ENCODE peak calls at places on chromosomes 3 and 15, in ten cellular contexts. V is sciatic nerve; A is activated T-cell treated with anti-CD3 and anti-CD28 coated beads, Interleukin-2, amount 50 U/mL, for 72 hours; Z is activated CD4-positive, CD25-positive, alpha-beta regulatory T cell treated with anti-CD3 and anti-CD28 coated beads, Interleukin-2, amount 50 U/mL, for 24 hours; U is upper lobe of left lung; O is activated naive CD8-positive, alpha-beta T cell treated with anti-CD3 and anti-CD28 coated beads, Interleukin-2, amount 50 U/mL, for 24 hours; T is naive thymus-derived CD4-positive, alpha-beta T cell; B is naive thymus-derived CD8-positive, alpha-beta T cell; L is T-cell; D is natural killer cell. M is an unnamed sample.

GRCh38 chr3:151639096-151639740 is 94.5 kb upstream of the AADACL2 start:
- ATAC-seq in B (no peak), V (peak; percentile 46), O (no peak), L (no peak), A (no peak), D (no peak), T (no peak), U (no peak), Z (no peak), M (no peak)

GRCh38 chr3:32118215-32118614 is 11.8 kb downstream of the GPD1L start:
- ATAC-seq in U (no peak), O (no peak), V (no peak), B (no peak), T (no peak), D (no peak), Z (no peak), A (no peak), L (no peak), M (no peak)

GRCh38 chr3:169173231-169173630 is 490.3 kb downstream of the MECOM start:
- ATAC-seq in D (no peak), O (no peak), T (no peak), U (no peak), B (no peak), A (no peak), Z (no peak), L (no peak), V (peak; percentile 44), M (no peak)

GRCh38 chr3:100971776-100972175 is 21.4 kb downstream of the ABI3BP start:
- ATAC-seq in A (no peak), V (no peak), L (no peak), O (no peak), B (no peak), D (no peak), T (no peak), U (no peak), Z (no peak), M (no peak)

GRCh38 chr3:29313074-29313473 is 32.2 kb downstream of the RBMS3 start:
- ATAC-seq in A (no peak), B (no peak), Z (no peak), V (peak; percentile 38), O (no peak), D (no peak), L (no peak), U (no peak), T (no peak), M (no peak)

GRCh38 chr3:11250902-11251806 is 21.0 kb upstream of the ATG7 start:
- ATAC-seq in T (peak; percentile 22), B (peak; percentile 23), A (peak; percentile 87), Z (peak; percentile 71), V (peak; percentile 36), U (no peak), D (no peak), O (peak; percentile 63), L (peak; percentile 53), M (peak; percentile 88)

GRCh38 chr3:179927191-179927590 is 109.5 kb downstream of the PEX5L start:
- ATAC-seq in A (no peak), B (no peak), L (no peak), V (no peak), Z (no peak), O (no peak), T (no peak), U (no peak), D (no peak), M (no peak)

GRCh38 chr15:47644713-47645112 is 72.6 kb upstream of the SEMA6D start:
- ATAC-seq in A (no peak), Z (no peak), B (no peak), D (no peak), O (peak; percentile 68), T (no peak), L (no peak), U (no peak), V (no peak), M (no peak)

GRCh38 chr3:125389282-125389681 is 14.2 kb upstream of the ZNF148 start:
- ATAC-seq in O (no peak), V (no peak), B (no peak), D (no peak), Z (no peak), U (no peak), L (no peak), A (no peak), T (no peak), M (no peak)

GRCh38 chr3:193869221-193870201 is 266.4 kb upstream of the HES1 start:
- ATAC-seq in T (peak; percentile 67), A (peak; percentile 73), O (peak; percentile 83), B (no peak), D (peak; percentile 18), L (peak; percentile 24), U (peak; percentile 78), Z (peak; percentile 25), V (peak; percentile 83), M (peak; percentile 65)

GRCh38 chr15:62578548-62578947 is 413.5 kb upstream of the C2CD4B start:
- ATAC-seq in D (no peak), A (no peak), V (no peak), U (no peak), Z (no peak), T (no peak), B (no peak), L (no peak), O (no peak), M (no peak)

GRCh38 chr15:58521293-58521991 is 89.7 kb downstream of the LIPC start:
- ATAC-seq in V (peak; percentile 33), L (no peak), B (no peak), Z (no peak), D (no peak), U (peak; percentile 84), T (peak; percentile 62), A (no peak), O (no peak), M (no peak)

GRCh38 chr3:43505351-43505750 is 116.5 kb downstream of the ANO10 start:
- ATAC-seq in D (no peak), U (no peak), O (peak; percentile 95), Z (peak; percentile 96), V (no peak), B (peak; percentile 84), L (peak; percentile 51), T (peak; percentile 22), A (peak; percentile 90), M (peak; percentile 93)

GRCh38 chr15:97691799-97692198 is 268.7 kb upstream of the ARRDC4 start:
- ATAC-seq in Z (no peak), V (no peak), L (no peak), B (no peak), D (no peak), A (peak; percentile 19), U (peak; percentile 32), T (no peak), O (no peak), M (no peak)

GRCh38 chr3:55484741-55485207 is 2.3 kb downstream of the WNT5A start:
- ATAC-seq in U (peak; percentile 6), A (peak; percentile 3), B (no peak), O (no peak), T (no peak), V (peak; percentile 14), Z (no peak), D (no peak), L (no peak), M (no peak)

GRCh38 chr3:37992271-37993066 is 1.9 kb downstream of the VILL start:
- ATAC-seq in L (no peak), Z (no peak), B (no peak), V (no peak), O (no peak), T (no peak), U (no peak), D (no peak), A (no peak), M (no peak)

GRCh38 chr3:108412351-108412750 is 98.0 kb downstream of the MYH15 start:
- ATAC-seq in B (no peak), T (no peak), O (no peak), Z (no peak), V (no peak), L (no peak), U (no peak), A (no peak), D (no peak), M (no peak)

GRCh38 chr3:143067201-143067600 is 52.4 kb upstream of the CHST2 start:
- ATAC-seq in U (no peak), Z (no peak), V (no peak), D (no peak), L (no peak), A (no peak), O (no peak), T (no peak), B (no peak), M (no peak)

GRCh38 chr15:41949400-41950126 is 22.8 kb downstream of the EHD4 start:
- ATAC-seq in L (no peak), O (no peak), B (no peak), A (no peak), D (no peak), Z (no peak), V (peak; percentile 33), T (no peak), U (no peak), M (no peak)

GRCh38 chr3:49791571-49791970 is 5.2 kb upstream of the IP6K1 start:
- ATAC-seq in L (no peak), D (no peak), A (no peak), Z (no peak), U (no peak), O (no peak), T (no peak), V (no peak), B (no peak), M (no peak)

GRCh38 chr3:101802179-101802578 is 23.2 kb downstream of the NXPE3 start:
- ATAC-seq in U (no peak), O (no peak), D (no peak), L (no peak), T (no peak), A (no peak), B (no peak), V (no peak), Z (no peak), M (no peak)

GRCh38 chr15:65712415-65712814 is 79.7 kb downstream of the DENND4A start:
- ATAC-seq in B (no peak), A (peak; percentile 53), V (no peak), Z (peak; percentile 17), T (no peak), O (no peak), D (no peak), L (no peak), U (no peak), M (peak; percentile 69)

GRCh38 chr3:191051037-191051436 is 148.0 kb upstream of the OSTN start:
- ATAC-seq in Z (no peak), A (no peak), L (no peak), D (no peak), U (peak; percentile 52), B (no peak), V (no peak), O (no peak), T (no peak), M (no peak)

GRCh38 chr3:85903434-85903833 is 944.6 kb downstream of the CADM2 start:
- ATAC-seq in O (no peak), L (no peak), D (no peak), Z (no peak), B (no peak), T (no peak), V (no peak), A (no peak), U (no peak), M (no peak)

GRCh38 chr3:187963677-187964385 is 190.1 kb upstream of the LPP start:
- ATAC-seq in O (peak; percentile 41), B (no peak), D (no peak), V (peak; percentile 69), Z (no peak), U (peak; percentile 50), A (peak; percentile 29), T (peak; percentile 61), L (no peak), M (peak; percentile 15)

GRCh38 chr15:49188933-49189332 is 18.9 kb downstream of the GALK2 start:
- ATAC-seq in T (no peak), Z (no peak), V (no peak), D (no peak), A (no peak), B (no peak), L (no peak), U (no peak), O (no peak), M (no peak)

GRCh38 chr15:83559310-83559966 is 94.5 kb upstream of the ADAMTSL3 start:
- ATAC-seq in O (peak; percentile 52), T (peak; percentile 65), V (peak; percentile 82), B (no peak), Z (no peak), L (no peak), A (peak; percentile 58), D (peak; percentile 57), U (peak; percentile 84), M (peak; percentile 56)

GRCh38 chr15:99393641-99394040 is 142.4 kb downstream of the LRRC28 start:
- ATAC-seq in O (no peak), L (no peak), B (no peak), V (no peak), D (no peak), A (no peak), T (no peak), Z (no peak), U (no peak), M (no peak)

M was measured in activated T-helper 17 cell treated with anti-CD3 and anti-CD28 coated beads, Interleukin-2, amount 50 U/mL, for 72 hours.